ENCODE peak calls at places on chromosomes 13 and 19, in eight cellular contexts. F is psoas muscle, J is A673, Z is HepG2, L is GM12865, N is spleen, A is Calu3, M is uterus. R is an unnamed sample.

GRCh38 chr13:51235756-51236564 is 13.8 kb downstream of the FAM124A start:
- DNase-seq in N (no peak), A (no peak), Z (no peak), F (no peak), M (no peak), L (no peak), J (no peak), R (no peak)

GRCh38 chr19:13425151-13425550 is 81.1 kb downstream of the CACNA1A start:
- DNase-seq in F (no peak), Z (no peak), J (no peak), A (no peak), L (no peak), N (no peak), M (no peak), R (no peak)

GRCh38 chr13:67224148-67224846 is 5.8 kb downstream of the PCDH9 start:
- DNase-seq in L (peak; percentile 46), M (peak; percentile 43), F (peak; percentile 71), Z (peak; percentile 56), N (peak; percentile 85), J (peak; percentile 81), A (peak; percentile 27), R (peak; percentile 73)

GRCh38 chr19:33988601-33989000 is 183.7 kb upstream of the LSM14A start:
- DNase-seq in A (no peak), Z (no peak), L (no peak), F (no peak), J (no peak), M (no peak), N (no peak), R (no peak)

GRCh38 chr19:6528544-6529121 is 2.2 kb upstream of the TNFSF9 start:
- DNase-seq in N (peak; percentile 77), A (no peak), L (peak; percentile 78), M (peak; percentile 28), F (peak; percentile 57), Z (peak; percentile 60), J (no peak), R (peak; percentile 62)

GRCh38 chr13:70424928-70425327 is 316.7 kb upstream of the KLHL1 start:
- DNase-seq in F (no peak), J (no peak), M (no peak), A (no peak), Z (no peak), N (no peak), L (no peak), R (no peak)

GRCh38 chr13:50422181-50423148 is 407.2 kb downstream of the KCNRG start:
- DNase-seq in L (no peak), F (no peak), N (no peak), M (no peak), A (no peak), Z (no peak), J (no peak), R (no peak)

GRCh38 chr13:110531671-110532083 is 29.8 kb downstream of the RAB20 start:
- DNase-seq in F (no peak), J (no peak), L (no peak), M (no peak), Z (no peak), N (peak; percentile 75), A (no peak), R (no peak)

GRCh38 chr19:44131955-44132354 is 9.4 kb upstream of the ZNF234 start:
- DNase-seq in F (no peak), L (no peak), Z (no peak), M (no peak), J (no peak), A (no peak), N (no peak), R (no peak)

GRCh38 chr19:53621885-53622710 is 9.7 kb upstream of the DPRX start:
- DNase-seq in M (no peak), N (no peak), J (no peak), L (no peak), A (no peak), Z (peak; percentile 56), F (no peak), R (no peak)

GRCh38 chr19:56642711-56643459 is at the start of gene SMIM17:
- DNase-seq in N (no peak), J (no peak), A (no peak), Z (no peak), F (no peak), L (no peak), M (no peak), R (no peak)

GRCh38 chr19:2355168-2356035 is 4.7 kb upstream of the TMPRSS9 start:
- DNase-seq in N (no peak), F (peak; percentile 50), L (no peak), J (no peak), A (no peak), M (no peak), Z (no peak), R (no peak)

GRCh38 chr19:29663861-29664752 is 1.2 kb upstream of the PLEKHF1 start:
- DNase-seq in J (no peak), L (no peak), A (no peak), N (no peak), F (no peak), M (no peak), Z (no peak), R (no peak)

GRCh38 chr19:45401815-45402468 is 2.9 kb downstream of the PPP1R13L start:
- DNase-seq in A (no peak), F (no peak), M (no peak), Z (no peak), L (no peak), N (no peak), J (no peak), R (no peak)
- TF ChIP-seq CTCF in A (peak; percentile 85), F (no peak), M (no peak), Z (no peak), L (no peak), N (peak; percentile 39), J (no peak), R (no peak)

GRCh38 chr19:24052811-24053210 is 34.2 kb upstream of the ZNF254 start:
- DNase-seq in M (no peak), J (no peak), N (no peak), Z (no peak), A (no peak), F (no peak), L (no peak), R (no peak)

GRCh38 chr19:24046550-24046949 is 40.4 kb upstream of the ZNF254 start:
- DNase-seq in Z (no peak), M (no peak), A (no peak), J (no peak), L (no peak), F (no peak), N (no peak), R (no peak)

GRCh38 chr19:24051516-24051915 is 35.5 kb upstream of the ZNF254 start:
- DNase-seq in M (no peak), F (no peak), A (no peak), J (no peak), N (no peak), Z (no peak), L (no peak), R (no peak)

GRCh38 chr19:24049537-24049936 is 37.5 kb upstream of the ZNF254 start:
- DNase-seq in L (no peak), F (no peak), Z (no peak), M (no peak), J (no peak), A (no peak), N (no peak), R (no peak)

DNA sequence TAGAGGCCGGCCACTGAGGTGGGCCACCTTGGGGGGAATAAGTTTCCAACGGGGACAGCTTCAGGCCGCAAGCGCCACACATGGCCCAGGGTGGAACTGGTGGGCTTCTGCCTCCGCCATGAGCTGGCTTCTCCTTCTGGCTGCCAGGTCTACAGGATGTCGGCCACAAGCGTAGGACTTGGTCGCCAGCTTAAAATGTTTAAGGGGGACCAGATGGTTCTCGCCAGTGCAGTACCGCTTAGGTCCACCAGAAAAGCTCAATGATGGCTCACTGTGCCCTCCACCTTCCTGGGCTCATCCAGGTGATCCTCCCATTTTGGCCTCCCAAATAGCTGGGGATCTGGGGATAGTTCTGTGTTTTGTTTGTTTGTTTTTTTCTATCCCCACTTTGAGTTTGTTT is 38.7 kb upstream of the ZNF254 start:
- DNase-seq in M (no peak), J (no peak), F (no peak), N (no peak), L (no peak), Z (no peak), A (no peak), R (no peak)
- TF ChIP-seq CTCF in M (no peak), J (no peak), F (no peak), N (no peak), L (no peak), Z (no peak), A (no peak), R (no peak)

GRCh38 chr19:48391100-48392005 is at the start of gene KDELR1:
- DNase-seq in Z (peak; percentile 42), J (peak; percentile 79), F (peak; percentile 70), M (peak; percentile 75), A (peak; percentile 87), N (peak; percentile 93), L (peak; percentile 77), R (peak; percentile 76)

GRCh38 chr19:48393196-48393558 is 291 bp upstream of the GRIN2D start:
- DNase-seq in A (no peak), L (no peak), Z (no peak), N (no peak), J (no peak), M (no peak), F (no peak), R (no peak)

GRCh38 chr19:48386981-48387380 is 4.4 kb downstream of the KDELR1 start:
- DNase-seq in N (no peak), A (no peak), Z (no peak), M (no peak), F (no peak), L (no peak), J (no peak), R (no peak)

GRCh38 chr19:48393559-48394330 is at the start of gene GRIN2D:
- DNase-seq in M (no peak), N (no peak), J (peak; percentile 72), A (no peak), L (no peak), Z (no peak), F (no peak), R (no peak)

DNA sequence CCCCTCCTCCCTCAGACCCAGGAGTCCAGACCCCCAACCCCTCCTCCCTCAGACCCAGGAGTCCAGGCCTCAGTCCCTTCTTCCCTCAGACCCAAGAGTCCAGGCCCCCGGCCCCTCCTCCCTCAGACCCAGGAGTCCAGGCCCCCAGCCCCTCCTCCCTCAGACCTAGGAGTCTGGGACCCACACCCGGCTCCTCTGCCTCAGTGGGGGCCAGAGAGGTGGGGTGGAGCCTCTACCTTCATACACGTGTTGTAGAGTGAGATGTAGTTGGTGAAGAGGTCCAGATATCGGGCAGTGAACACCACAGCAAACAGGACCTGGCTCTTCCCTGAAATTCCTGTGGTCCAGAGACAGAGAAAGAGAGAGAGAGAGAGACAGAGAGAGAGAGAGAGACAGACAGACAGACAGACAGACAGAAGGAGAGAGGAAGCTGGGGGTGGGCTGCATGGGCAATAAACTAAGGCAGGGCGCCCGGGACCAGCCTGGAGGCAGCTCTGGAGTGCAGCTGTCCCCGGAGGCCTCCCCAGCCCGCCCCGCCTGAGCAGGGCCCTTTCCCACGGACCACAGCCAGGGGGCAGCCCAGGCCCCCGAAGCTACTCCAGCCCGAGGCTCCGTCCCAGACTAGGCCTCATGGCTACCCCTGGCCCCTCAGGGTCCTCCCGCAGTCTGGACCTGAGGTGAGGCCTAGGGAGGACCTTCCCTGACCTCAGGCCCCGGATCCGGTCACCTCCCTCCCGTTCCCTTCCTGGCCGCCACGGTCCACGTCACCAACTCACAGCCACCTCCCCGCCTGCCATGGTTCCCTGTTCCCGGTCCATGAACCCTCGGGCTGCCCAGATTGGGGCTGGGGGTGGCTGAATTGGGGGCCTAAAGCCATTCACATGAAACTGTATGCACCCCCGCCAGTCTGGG is 907 bp downstream of the KDELR1 start:
- DNase-seq in A (peak; percentile 82), Z (peak; percentile 44), L (peak; percentile 77), J (peak; percentile 74), M (peak; percentile 42), N (peak; percentile 91), F (peak; percentile 70), R (peak; percentile 35)
- TF ChIP-seq CTCF in A (peak; percentile 78), Z (peak; percentile 77), L (peak; percentile 57), J (peak; percentile 63), M (peak; percentile 68), N (peak; percentile 71), F (peak; percentile 60), R (peak; percentile 72)

GRCh38 chr19:3575260-3575741 is 2.6 kb downstream of the HMG20B start:
- DNase-seq in Z (peak; percentile 55), F (no peak), L (peak; percentile 73), N (no peak), A (peak; percentile 49), J (no peak), M (no peak), R (peak; percentile 52)
- TF ChIP-seq CTCF in Z (peak; percentile 74), F (no peak), L (peak; percentile 63), N (no peak), A (no peak), J (no peak), M (no peak), R (peak; percentile 23)

R was measured in dorsolateral prefrontal cortex.